ENCODE peak calls at places on chromosome 4, in ten cellular contexts. Y is neural progenitor cell, G is GM23248, L is GM12878, X is endothelial cell of umbilical vein, Z is mesenchymal stem cell, J is GM23338, N is PC-3, C is IMR-90, D is hepatocyte. P is an unnamed sample.

GRCh38 chr4:81963506-81964020 is 410.2 kb downstream of the HNRNPD start:
- DNase-seq in Y (peak; percentile 63), G (no peak), L (no peak), X (no peak), Z (no peak), J (peak; percentile 67), N (no peak), C (no peak), D (no peak), P (no peak)

GRCh38 chr4:149009223-149009622 is 567.0 kb upstream of the NR3C2 start:
- DNase-seq in Y (no peak), G (no peak), L (no peak), X (no peak), Z (no peak), J (no peak), N (no peak), C (no peak), D (no peak), P (no peak)

GRCh38 chr4:165493359-165493758 is 114.6 kb downstream of the CPE start:
- DNase-seq in Y (peak; percentile 91), G (peak; percentile 45), L (no peak), X (peak; percentile 64), Z (peak; percentile 71), J (peak; percentile 94), N (peak; percentile 76), C (peak; percentile 38), D (peak; percentile 88), P (peak; percentile 52)

GRCh38 chr4:156594619-156595018 is 377.0 kb downstream of the PDGFC start:
- DNase-seq in Y (no peak), G (no peak), L (no peak), X (no peak), Z (peak; percentile 15), J (no peak), N (peak; percentile 9), C (no peak), D (peak; percentile 15), P (no peak)

GRCh38 chr4:109432203-109432602 is 1.4 kb upstream of the SEC24B start:
- DNase-seq in Y (peak; percentile 17), G (no peak), L (no peak), X (no peak), Z (no peak), J (no peak), N (no peak), C (no peak), D (no peak), P (no peak)

GRCh38 chr4:180028682-180029081 is 2214.5 kb upstream of the TENM3 start:
- DNase-seq in Y (peak; percentile 86), G (no peak), L (peak; percentile 12), X (no peak), Z (peak; percentile 57), J (peak; percentile 88), N (peak; percentile 33), C (peak; percentile 55), D (peak; percentile 77), P (peak; percentile 41)

GRCh38 chr4:80225628-80226027 is 28.3 kb downstream of the PRDM8 start:
- DNase-seq in Y (no peak), G (peak; percentile 43), L (no peak), X (no peak), Z (no peak), J (no peak), N (no peak), C (peak; percentile 57), D (no peak), P (no peak)

GRCh38 chr4:168800926-168801325 is 209.1 kb downstream of the CBR4 start:
- DNase-seq in Y (no peak), G (no peak), L (no peak), X (no peak), Z (no peak), J (no peak), N (no peak), C (no peak), D (no peak), P (no peak)

GRCh38 chr4:38870098-38870850 is 2.7 kb downstream of the FAM114A1 start:
- DNase-seq in Y (no peak), G (peak; percentile 57), L (no peak), X (no peak), Z (no peak), J (no peak), N (no peak), C (peak; percentile 30), D (no peak), P (no peak)

GRCh38 chr4:38871593-38871992 is 4.0 kb downstream of the FAM114A1 start:
- DNase-seq in Y (no peak), G (peak; percentile 57), L (no peak), X (no peak), Z (no peak), J (no peak), N (no peak), C (peak; percentile 28), D (no peak), P (no peak)

GRCh38 chr4:38872620-38873019 is 5.0 kb downstream of the FAM114A1 start:
- DNase-seq in Y (no peak), G (peak; percentile 90), L (no peak), X (no peak), Z (peak; percentile 89), J (no peak), N (peak; percentile 94), C (peak; percentile 77), D (peak; percentile 61), P (peak; percentile 85)

GRCh38 chr4:38876636-38877035 is 9.0 kb downstream of the FAM114A1 start:
- DNase-seq in Y (no peak), G (no peak), L (no peak), X (no peak), Z (no peak), J (no peak), N (no peak), C (no peak), D (no peak), P (no peak)

GRCh38 chr4:38873290-38873949 is 5.8 kb downstream of the FAM114A1 start:
- DNase-seq in Y (no peak), G (no peak), L (no peak), X (no peak), Z (no peak), J (peak; percentile 21), N (no peak), C (no peak), D (no peak), P (no peak)
- H2AFZ ChIP-seq in Y (no peak overlapping the region), G (no peak overlapping the region), L (no peak overlapping the region), X (no peak overlapping the region), Z (no peak overlapping the region), J (no peak overlapping the region), N (no peak overlapping the region), C (no peak overlapping the region), D (no peak overlapping the region), P (no peak overlapping the region)

DNA sequence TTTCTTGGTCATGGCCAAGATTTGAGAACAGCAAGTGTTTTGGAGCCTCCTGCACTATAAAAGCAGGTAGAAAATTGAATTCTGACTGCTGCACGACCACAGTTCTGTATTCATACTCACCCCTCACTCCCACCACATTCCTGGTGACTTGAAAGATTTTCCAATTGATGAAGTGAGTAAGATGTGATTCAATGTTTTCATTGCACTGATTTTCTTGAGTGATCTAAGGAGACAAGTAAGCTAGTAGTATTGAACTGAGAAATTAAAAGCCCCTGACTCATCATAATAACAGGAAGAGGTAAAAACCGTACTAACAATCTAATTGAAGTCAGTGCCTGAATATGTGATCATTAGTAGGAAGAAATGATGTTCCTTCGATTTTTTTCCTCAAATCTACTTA is 6.1 kb upstream of the SEC24D start:
- DNase-seq in Y (no peak), G (peak; percentile 64), L (no peak), X (peak; percentile 71), Z (no peak), J (no peak), N (peak; percentile 89), C (peak; percentile 82), D (no peak), P (peak; percentile 9)
- H3K4me2 ChIP-seq in Y (no peak overlapping the region), G (peak overlapping the region; percentile 24), L (no peak overlapping the region), X (peak overlapping the region; percentile 73), Z (no peak overlapping the region), J (no peak overlapping the region), N (peak overlapping the region; percentile 62), C (peak overlapping the region; percentile 37), D (no peak overlapping the region), P (peak overlapping the region; percentile 41)

GRCh38 chr4:5039800-5040199 is 11.5 kb upstream of the STK32B start:
- DNase-seq in Y (no peak), G (no peak), L (no peak), X (no peak), Z (no peak), J (no peak), N (no peak), C (no peak), D (no peak), P (no peak)

GRCh38 chr4:5043579-5043978 is 7.7 kb upstream of the STK32B start:
- DNase-seq in Y (no peak), G (no peak), L (no peak), X (no peak), Z (no peak), J (peak; percentile 62), N (peak; percentile 48), C (no peak), D (no peak), P (no peak)

GRCh38 chr4:5037553-5038551 is 13.4 kb upstream of the STK32B start:
- DNase-seq in Y (no peak), G (peak; percentile 92), L (no peak), X (peak; percentile 83), Z (peak; percentile 93), J (no peak), N (peak; percentile 94), C (peak; percentile 99), D (peak; percentile 42), P (peak; percentile 90)

GRCh38 chr4:5041609-5042234 is 9.6 kb upstream of the STK32B start:
- DNase-seq in Y (no peak), G (no peak), L (no peak), X (no peak), Z (no peak), J (no peak), N (no peak), C (no peak), D (no peak), P (no peak)

DNA sequence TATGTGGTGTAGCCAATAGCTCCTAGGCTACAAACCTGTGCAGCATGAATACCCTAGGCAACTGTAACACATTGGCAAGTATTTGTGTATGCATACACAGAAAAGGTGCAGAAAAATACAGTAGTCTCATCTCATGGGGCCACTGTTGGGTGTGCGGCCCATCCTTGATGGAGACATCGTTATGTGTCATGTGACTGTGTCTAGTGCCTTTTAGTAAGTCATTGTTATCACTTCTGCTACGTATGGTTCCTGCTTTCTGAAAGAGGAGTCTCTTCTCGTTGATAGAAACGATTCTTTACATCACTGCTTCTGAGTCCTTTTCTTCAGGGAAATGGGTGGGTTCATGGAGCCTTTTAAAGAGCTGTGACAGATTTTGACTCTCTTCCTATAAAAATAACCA is 10.4 kb upstream of the STK32B start:
- DNase-seq in Y (no peak), G (no peak), L (no peak), X (no peak), Z (no peak), J (no peak), N (no peak), C (no peak), D (no peak), P (no peak)
- H2AFZ ChIP-seq in Y (no peak overlapping the region), G (no peak overlapping the region), L (no peak overlapping the region), X (no peak overlapping the region), Z (no peak overlapping the region), J (no peak overlapping the region), N (no peak overlapping the region), C (no peak overlapping the region), D (no peak overlapping the region), P (no peak overlapping the region)

DNA sequence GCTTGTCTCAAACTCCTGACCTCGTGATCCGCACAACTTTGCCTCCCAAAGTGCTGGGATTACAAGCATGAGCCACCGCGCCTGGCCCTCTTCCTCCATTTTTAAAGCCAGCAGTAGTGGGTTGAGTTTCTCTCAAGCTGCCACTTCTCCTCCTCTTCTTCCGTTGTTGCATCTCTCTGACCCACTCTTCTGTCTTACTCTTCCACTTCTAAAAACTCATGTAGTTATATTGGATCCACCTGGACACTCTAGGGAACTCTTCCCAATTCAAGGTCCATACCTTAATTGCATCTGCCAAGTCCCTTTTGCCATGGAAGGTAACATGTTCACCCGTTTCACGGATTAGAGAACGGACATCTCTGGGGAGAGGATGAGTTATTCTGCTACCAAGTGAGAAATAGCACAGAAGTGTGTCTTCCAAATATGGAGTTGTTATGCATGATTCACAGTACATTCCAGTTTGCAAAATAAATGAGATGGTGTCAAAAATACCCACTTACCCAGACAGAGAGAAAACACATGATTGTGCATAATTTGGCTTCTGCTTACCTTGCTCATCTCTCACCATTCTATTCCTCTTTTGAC is 51.8 kb downstream of the GBA3 start:
- DNase-seq in Y (no peak), G (no peak), L (no peak), X (no peak), Z (no peak), J (no peak), N (no peak), C (no peak), D (no peak), P (no peak)
- H3K4me2 ChIP-seq in Y (no peak overlapping the region), G (no peak overlapping the region), L (no peak overlapping the region), X (no peak overlapping the region), Z (no peak overlapping the region), J (no peak overlapping the region), N (no peak overlapping the region), C (no peak overlapping the region), D (no peak overlapping the region), P (no peak overlapping the region)